ENCODE peak calls at places on chromosomes 6 and 20, in eight cellular contexts. T is WERI-Rb-1, A is left lung, X is hepatocyte, C is tibial artery, U is right atrium auricular region, F is fibroblast of lung, M is IMR-90. P is an unnamed sample.

GRCh38 chr6:135938588-135939215 is 87.2 kb downstream of the PDE7B start:
- DNase-seq in C (peak; percentile 71), A (no peak), U (no peak), M (peak; percentile 43), T (peak; percentile 65), F (peak; percentile 68), X (peak; percentile 23), P (no peak)

GRCh38 chr6:24489881-24490280 is 503 bp upstream of the GPLD1 start:
- DNase-seq in F (no peak), M (peak; percentile 28), C (no peak), A (no peak), U (peak; percentile 21), X (peak; percentile 34), T (peak; percentile 31), P (no peak)

GRCh38 chr20:34516874-34517542 is 786 bp downstream of the DYNLRB1 start:
- DNase-seq in C (no peak), A (no peak), M (no peak), F (peak; percentile 3), X (peak; percentile 46), U (no peak), T (no peak), P (peak; percentile 59)

GRCh38 chr6:867378-867777 is 174.4 kb upstream of the EXOC2 start:
- DNase-seq in C (no peak), U (no peak), M (no peak), T (no peak), A (no peak), X (no peak), F (no peak), P (no peak)

GRCh38 chr6:143963158-143963919 is 44.7 kb downstream of the PLAGL1 start:
- DNase-seq in T (no peak), X (no peak), F (no peak), C (no peak), U (no peak), M (no peak), A (no peak), P (no peak)

GRCh38 chr6:35048631-35049083 is 92.5 kb downstream of the TCP11 start:
- DNase-seq in F (peak; percentile 95), C (peak; percentile 75), X (peak; percentile 50), M (peak; percentile 94), A (no peak), U (no peak), T (peak; percentile 96), P (peak; percentile 72)

GRCh38 chr6:163329991-163330390 is 84.5 kb upstream of the QKI start:
- DNase-seq in F (no peak), U (no peak), A (no peak), C (peak; percentile 53), M (no peak), X (no peak), T (no peak), P (peak; percentile 75)

GRCh38 chr6:140537211-140537610 is 1162.8 kb upstream of the CITED2 start:
- DNase-seq in X (no peak), M (peak; percentile 7), U (no peak), C (no peak), A (no peak), F (no peak), T (no peak), P (no peak)

GRCh38 chr6:48567016-48567415 is 456.0 kb upstream of the PTCHD4 start:
- DNase-seq in A (no peak), U (no peak), M (no peak), F (no peak), C (no peak), T (no peak), X (no peak), P (no peak)

GRCh38 chr6:85078071-85078470 is 313.7 kb upstream of the TBX18 start:
- DNase-seq in F (peak; percentile 85), T (no peak), A (no peak), X (peak; percentile 64), U (no peak), C (no peak), M (peak; percentile 84), P (no peak)

GRCh38 chr20:13858496-13859270 is 73.9 kb downstream of the NDUFAF5 start:
- DNase-seq in M (no peak), T (no peak), U (no peak), F (no peak), X (no peak), C (no peak), A (no peak), P (no peak)

GRCh38 chr6:37218061-37218460 is 39.5 kb upstream of the TBC1D22B start:
- DNase-seq in T (no peak), U (peak; percentile 32), C (no peak), F (no peak), M (no peak), A (no peak), X (no peak), P (no peak)

GRCh38 chr6:37218501-37218900 is 39.1 kb upstream of the TBC1D22B start:
- DNase-seq in F (no peak), T (no peak), A (no peak), C (no peak), U (peak; percentile 13), M (no peak), X (no peak), P (no peak)

GRCh38 chr6:37222992-37223391 is 34.6 kb upstream of the TBC1D22B start:
- DNase-seq in F (no peak), C (no peak), A (no peak), X (no peak), U (no peak), T (no peak), M (no peak), P (no peak)

GRCh38 chr6:37222125-37222967 is 35.2 kb upstream of the TBC1D22B start:
- DNase-seq in X (peak; percentile 93), F (peak; percentile 86), T (peak; percentile 98), A (peak; percentile 94), U (peak; percentile 78), C (peak; percentile 86), M (peak; percentile 83), P (peak; percentile 94)

DNA sequence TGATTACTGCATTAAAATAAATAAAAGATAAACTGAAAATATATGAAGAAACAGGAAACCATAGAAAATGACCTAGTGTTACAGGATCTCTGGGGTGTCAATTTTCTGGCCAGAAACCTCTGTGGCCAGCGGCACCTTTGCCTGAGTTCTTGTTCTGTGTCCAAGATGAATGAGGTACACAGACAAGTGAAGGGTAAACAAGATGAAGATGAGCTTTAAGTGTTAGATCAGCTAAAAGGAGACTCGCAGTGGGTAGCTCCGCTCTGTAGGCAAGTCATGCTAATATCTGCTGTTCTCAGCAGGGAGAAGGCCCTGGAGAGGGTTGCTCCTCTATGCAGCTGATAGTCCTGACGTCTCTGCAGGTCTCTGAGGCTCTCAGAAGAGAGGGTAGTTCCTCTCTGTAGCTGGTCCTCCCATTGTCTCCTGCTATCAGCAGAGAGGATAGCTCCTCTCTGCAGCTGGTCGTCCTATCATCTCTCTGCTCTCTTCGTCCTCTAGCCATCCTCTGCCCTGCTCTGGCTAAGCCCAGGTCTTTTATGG is 35.9 kb upstream of the TBC1D22B start:
- DNase-seq in F (no peak), T (no peak), U (peak; percentile 55), A (no peak), C (no peak), M (no peak), X (no peak), P (peak; percentile 25)
- H3K4me3 ChIP-seq in F (no peak overlapping the region), T (peak overlapping the region; percentile 69), U (peak overlapping the region; percentile 66), A (peak overlapping the region; percentile 74), C (peak overlapping the region; percentile 68), M (no peak overlapping the region), X (peak overlapping the region; percentile 48), P (peak overlapping the region; percentile 63)

DNA sequence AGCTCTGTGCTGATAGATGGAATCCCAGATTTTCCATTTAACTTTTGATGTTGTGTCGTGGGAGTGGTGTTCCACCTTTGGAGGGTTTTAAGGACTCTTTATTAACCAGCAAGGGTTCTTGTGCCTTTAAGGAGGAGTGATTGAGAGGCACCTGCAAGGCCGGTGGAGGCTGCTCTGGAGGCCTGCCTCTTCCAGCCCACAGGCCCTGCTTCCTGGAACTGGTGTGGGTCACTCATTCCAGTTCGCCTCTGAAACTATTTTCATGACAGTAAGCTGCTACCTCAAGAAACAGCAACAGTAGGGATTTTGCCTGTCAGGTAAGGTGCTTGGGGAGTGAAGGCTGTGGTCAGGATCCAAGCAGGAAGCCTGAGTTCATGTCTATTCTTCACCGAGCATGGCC is 58.8 kb upstream of the APCDD1L start:
- DNase-seq in U (no peak), A (peak; percentile 55), T (no peak), C (no peak), F (no peak), X (no peak), M (no peak), P (no peak)
- H3K27me3 ChIP-seq in U (no peaks in the 10 kb centered on the region), A (no peaks in the 10 kb centered on the region), T (no peaks in the 10 kb centered on the region), C (no peaks in the 10 kb centered on the region), F (peaks cover 2% of the 10 kb centered on the region), X (peaks cover 4% of the 10 kb centered on the region), M (peaks cover 4% of the 10 kb centered on the region), P (no peaks in the 10 kb centered on the region)

DNA sequence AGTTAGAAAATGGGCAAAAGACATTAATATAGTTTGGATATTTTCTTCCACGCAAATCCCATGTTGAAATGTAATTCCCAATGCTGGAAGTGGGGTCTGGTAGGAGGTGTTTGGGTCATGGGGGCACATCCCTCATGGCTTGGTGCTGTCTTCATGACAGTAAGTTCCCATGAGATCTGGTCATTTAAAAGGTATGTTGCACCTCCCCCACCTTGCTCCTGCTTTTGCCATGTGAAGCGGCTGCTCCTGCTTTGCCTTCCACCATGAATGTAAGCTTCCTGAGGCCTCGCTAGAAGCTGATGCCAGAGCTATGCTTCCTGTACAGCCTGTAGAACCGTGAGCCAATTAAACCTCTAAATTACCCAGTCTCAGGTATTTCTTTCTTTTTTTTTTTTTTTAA is 16.3 kb upstream of the TMEM14A start:
- DNase-seq in X (no peak), T (no peak), C (no peak), U (no peak), M (no peak), A (no peak), F (no peak), P (no peak)
- H3K4me3 ChIP-seq in X (no peak overlapping the region), T (no peak overlapping the region), C (no peak overlapping the region), U (no peak overlapping the region), M (no peak overlapping the region), A (no peak overlapping the region), F (no peak overlapping the region), P (no peak overlapping the region)

GRCh38 chr6:167398214-167399050 is 73.5 kb downstream of the TTLL2 start:
- DNase-seq in F (no peak), M (no peak), U (no peak), C (no peak), A (no peak), T (no peak), X (peak; percentile 67), P (no peak)

GRCh38 chr6:167399051-167399387 is 74.1 kb downstream of the TTLL2 start:
- DNase-seq in T (no peak), F (no peak), U (no peak), A (no peak), M (no peak), C (no peak), X (no peak), P (no peak)

GRCh38 chr6:167396068-167396658 is 71.3 kb downstream of the TTLL2 start:
- DNase-seq in T (no peak), X (no peak), C (no peak), M (no peak), F (no peak), A (peak; percentile 50), U (no peak), P (no peak)

GRCh38 chr6:167396659-167397490 is 72.0 kb downstream of the TTLL2 start:
- DNase-seq in T (no peak), F (no peak), M (no peak), U (no peak), C (no peak), X (no peak), A (no peak), P (no peak)

DNA sequence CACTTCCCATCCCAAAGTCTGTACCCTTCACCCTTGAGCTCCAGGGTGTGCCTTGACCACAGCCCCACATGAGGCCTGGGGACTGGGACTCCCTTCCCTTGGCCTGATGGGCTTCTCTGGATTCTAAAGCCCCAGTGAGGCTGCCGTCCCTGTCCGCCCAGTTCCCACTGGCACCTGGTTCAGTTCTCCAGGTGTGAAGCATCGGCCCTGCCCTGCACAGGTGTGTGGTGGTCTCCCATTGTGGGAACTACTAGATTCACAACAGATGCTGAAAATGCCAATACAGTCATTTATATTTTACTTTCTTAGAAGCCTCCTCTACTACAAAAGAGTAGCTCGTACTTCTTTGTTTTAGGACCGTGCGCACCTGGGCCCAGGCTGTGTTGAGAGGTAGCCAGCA is 72.8 kb downstream of the TTLL2 start:
- DNase-seq in M (no peak), A (peak; percentile 31), T (no peak), C (no peak), F (no peak), X (no peak), U (no peak), P (no peak)
- H3K27me3 ChIP-seq in M (no peaks in the 10 kb centered on the region), A (no peaks in the 10 kb centered on the region), T (no peaks in the 10 kb centered on the region), C (no peaks in the 10 kb centered on the region), F (no peaks in the 10 kb centered on the region), X (no peaks in the 10 kb centered on the region), U (no peaks in the 10 kb centered on the region), P (no peaks in the 10 kb centered on the region)